ENCODE peak calls at places on chromosome 18, in ten cellular contexts. G, A, T, I, P, X, B, J, Y and L are unnamed samples.

GRCh38 chr18:79540161-79540913 is 139.3 kb upstream of the CTDP1 start:
- DNase-seq in T (no peak), X (no peak), Y (peak; percentile 39), B (peak; percentile 16), A (peak; percentile 10), J (no peak), P (no peak), G (peak; percentile 25), I (no peak), L (no peak)

GRCh38 chr18:13756671-13757070 is 30.2 kb downstream of the RNMT start:
- DNase-seq in I (no peak), T (no peak), B (no peak), J (no peak), X (no peak), A (no peak), G (no peak), P (no peak), Y (no peak), L (no peak)

GRCh38 chr18:23570912-23571504 is 15.3 kb downstream of the NPC1 start:
- DNase-seq in P (no peak), Y (no peak), J (no peak), B (no peak), G (no peak), A (no peak), T (no peak), I (no peak), X (no peak), L (no peak)

GRCh38 chr18:79782566-79783308 is 15.0 kb upstream of the KCNG2 start:
- DNase-seq in J (no peak), I (no peak), T (no peak), A (no peak), P (no peak), G (no peak), B (peak; percentile 9), X (no peak), Y (peak; percentile 46), L (no peak)

GRCh38 chr18:23183356-23184150 is 48.3 kb downstream of the CABLES1 start:
- DNase-seq in A (no peak), X (no peak), B (no peak), G (peak; percentile 83), J (no peak), I (no peak), Y (no peak), P (no peak), T (peak; percentile 95), L (peak; percentile 63)

GRCh38 chr18:79952996-79953559 is 1.6 kb upstream of the SLC66A2 start:
- DNase-seq in A (peak; percentile 47), Y (peak; percentile 36), P (no peak), T (no peak), B (no peak), I (peak; percentile 47), X (no peak), G (no peak), J (no peak), L (no peak)

GRCh38 chr18:75297731-75298130 is 87.1 kb downstream of the TSHZ1 start:
- DNase-seq in X (no peak), T (no peak), G (peak; percentile 37), Y (no peak), B (no peak), I (no peak), P (no peak), A (no peak), J (no peak), L (no peak)

GRCh38 chr18:57432765-57433400 is 2.3 kb upstream of the ONECUT2 start:
- DNase-seq in J (no peak), Y (no peak), X (no peak), G (no peak), T (no peak), P (no peak), A (peak; percentile 46), B (no peak), I (no peak), L (no peak)

GRCh38 chr18:13562494-13563029 is 163.8 kb downstream of the FAM210A start:
- DNase-seq in T (no peak), I (peak; percentile 66), G (no peak), P (no peak), J (no peak), Y (no peak), A (no peak), B (no peak), X (no peak), L (no peak)

GRCh38 chr18:23650963-23651927 is 11.5 kb downstream of the ANKRD29 start:
- DNase-seq in P (no peak), T (peak; percentile 77), G (peak; percentile 93), I (peak; percentile 48), J (peak; percentile 85), X (no peak), Y (no peak), B (peak; percentile 77), A (no peak), L (peak; percentile 11)

GRCh38 chr18:75104483-75104882 is 104.5 kb downstream of the PTGR3 start:
- DNase-seq in T (no peak), X (no peak), A (no peak), P (no peak), G (no peak), Y (no peak), B (no peak), J (no peak), I (no peak), L (no peak)

DNA sequence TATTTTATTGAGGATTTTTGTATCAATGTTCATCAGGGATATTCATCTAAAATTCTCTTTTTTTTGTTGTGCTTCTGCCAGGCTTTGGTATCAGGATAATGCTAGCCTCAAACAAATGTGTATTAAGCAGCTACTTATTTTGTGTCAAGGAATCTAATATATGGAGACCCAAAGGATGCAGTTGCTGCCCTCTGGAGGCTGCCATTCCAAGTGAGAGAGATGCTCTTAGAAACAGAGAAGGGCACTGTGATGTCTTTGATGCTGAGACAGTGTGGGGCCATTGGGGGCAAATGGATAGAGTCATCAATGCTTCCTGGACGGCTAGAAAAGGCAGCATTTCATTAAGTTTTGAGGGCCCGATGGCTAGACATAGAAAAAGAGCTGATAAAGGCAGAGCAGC is 292.6 kb downstream of the SETBP1 start:
- DNase-seq in T (no peak), I (no peak), B (no peak), G (no peak), P (no peak), Y (no peak), J (peak; percentile 17), X (no peak), A (no peak), L (no peak)
- TF ChIP-seq CTCF in T (no peak), I (peak; percentile 26), B (no peak), G (peak; percentile 35), P (no peak), Y (peak; percentile 23), J (peak; percentile 21), X (no peak), A (no peak), L (peak; percentile 11)

GRCh38 chr18:9234528-9234927 is 97.9 kb downstream of the ANKRD12 start:
- DNase-seq in A (no peak), I (no peak), J (no peak), P (no peak), G (no peak), B (no peak), X (no peak), Y (no peak), T (no peak), L (no peak)

GRCh38 chr18:9237982-9238381 is 96.6 kb upstream of the TWSG1 start:
- DNase-seq in P (no peak), J (no peak), X (no peak), I (no peak), G (no peak), T (no peak), B (no peak), Y (no peak), A (no peak), L (no peak)

GRCh38 chr18:9232977-9233376 is 96.4 kb downstream of the ANKRD12 start:
- DNase-seq in B (no peak), A (no peak), I (no peak), X (no peak), T (no peak), G (no peak), Y (no peak), J (no peak), P (no peak), L (no peak)

GRCh38 chr18:9231852-9232476 is 95.4 kb downstream of the ANKRD12 start:
- DNase-seq in I (no peak), P (no peak), J (no peak), Y (no peak), A (no peak), X (no peak), B (no peak), T (no peak), G (no peak), L (no peak)

DNA sequence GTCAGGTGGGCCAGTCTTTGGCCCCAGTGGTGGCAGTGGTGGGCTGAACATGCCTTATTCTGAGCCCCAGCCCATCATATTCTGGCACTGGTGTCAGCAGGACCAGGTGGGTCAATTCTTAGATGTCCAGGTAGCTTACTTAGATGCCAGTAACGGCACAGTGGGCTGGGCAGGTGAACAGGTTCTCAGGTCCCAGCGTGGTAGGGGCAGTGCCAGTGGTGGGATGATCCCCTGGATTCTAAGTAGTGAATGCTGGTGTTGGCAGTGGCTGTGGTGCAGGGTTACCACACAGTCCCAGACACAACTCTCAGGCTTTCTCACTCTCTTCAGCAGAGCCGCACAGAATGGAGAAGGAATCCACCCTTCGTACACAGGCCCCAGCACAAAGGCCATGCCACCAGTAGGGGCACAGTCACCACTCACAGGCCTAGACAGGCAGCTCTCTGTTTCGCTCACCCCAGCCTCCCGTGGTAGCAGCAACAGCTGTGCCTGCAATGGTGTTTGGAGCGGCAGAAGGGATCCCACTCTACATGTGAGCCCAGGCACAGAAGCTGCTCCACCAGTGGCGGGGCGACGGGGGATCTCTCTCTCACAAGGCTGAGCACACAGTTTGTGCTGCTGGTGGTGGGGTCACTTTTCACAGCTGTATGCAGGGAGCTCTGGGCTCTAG is 97.3 kb downstream of the ANKRD12 start:
- DNase-seq in B (no peak), A (no peak), P (no peak), T (no peak), J (no peak), Y (no peak), X (no peak), G (no peak), I (no peak), L (no peak)
- TF ChIP-seq CTCF in B (no peak), A (no peak), P (no peak), T (no peak), J (no peak), Y (no peak), X (no peak), G (no peak), I (no peak), L (no peak)

DNA sequence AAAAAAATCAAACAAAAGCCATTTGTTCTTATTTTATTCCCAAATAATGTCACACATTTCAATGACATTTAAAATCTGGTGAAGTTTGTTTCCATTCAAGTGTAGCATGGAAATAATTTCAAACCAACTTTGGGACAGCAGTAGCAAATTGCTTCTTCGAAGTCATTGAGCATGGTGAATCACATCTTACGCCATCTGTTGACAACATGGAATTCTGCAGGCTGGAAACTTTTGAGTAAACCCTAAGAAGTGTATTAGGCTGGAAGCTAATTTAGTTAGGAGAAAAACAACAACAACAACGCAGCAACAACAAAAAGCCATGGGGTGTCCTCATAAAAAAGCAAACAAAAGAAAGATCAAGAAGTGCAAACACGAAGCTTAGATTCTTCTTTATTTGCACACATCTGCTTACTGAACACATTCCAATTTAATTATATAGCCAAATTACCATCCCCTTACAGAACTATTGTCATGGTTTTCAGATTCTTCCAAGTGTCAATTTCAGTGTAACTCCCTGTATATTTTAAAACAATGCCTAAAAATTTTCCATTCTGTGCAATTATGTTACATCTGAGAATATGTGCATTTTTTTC is 659.0 kb upstream of the CDH7 start:
- DNase-seq in A (no peak), J (peak; percentile 3), Y (no peak), T (peak; percentile 0), P (peak; percentile 6), B (peak; percentile 69), I (peak; percentile 65), G (no peak), X (no peak), L (no peak)
- TF ChIP-seq CTCF in A (peak; percentile 48), J (peak; percentile 15), Y (peak; percentile 3), T (no peak), P (peak; percentile 68), B (peak; percentile 72), I (no peak), G (peak; percentile 25), X (peak; percentile 40), L (no peak)

GRCh38 chr18:55861266-55861665 is 273.3 kb upstream of the TCF4 start:
- DNase-seq in T (peak; percentile 60), I (no peak), X (no peak), G (peak; percentile 78), B (peak; percentile 69), A (no peak), Y (no peak), J (peak; percentile 76), P (peak; percentile 42), L (no peak)
- TF ChIP-seq CTCF in T (peak; percentile 54), I (peak; percentile 64), X (no peak), G (peak; percentile 87), B (peak; percentile 77), A (no peak), Y (peak; percentile 23), J (peak; percentile 81), P (no peak), L (peak; percentile 67)